ENCODE peak calls at places on chromosomes 16 and 17, in nine cellular contexts. U, I, L, O, C, R, S, H and A are unnamed samples.

GRCh38 chr17:50478391-50479361 is at the start of gene RSAD1:
- DNase-seq in L (peak), C (peak), S (peak), U (peak), R (peak), H (peak), O (peak), I (peak), A (peak)

GRCh38 chr16:19236561-19236960 is 49.0 kb upstream of the CLEC19A start:
- DNase-seq in H (no peak), U (no peak), I (no peak), R (no peak), L (peak), O (no peak), C (no peak), S (no peak), A (no peak)

GRCh38 chr16:77967054-77968035 is 55.0 kb upstream of the CLEC3A start:
- DNase-seq in C (no peak), R (no peak), L (no peak), S (no peak), U (no peak), I (no peak), H (no peak), O (no peak), A (no peak)

GRCh38 chr17:36675250-36675649 is 73.9 kb downstream of the MRM1 start:
- DNase-seq in H (no peak), I (no peak), U (no peak), R (no peak), C (no peak), S (no peak), L (no peak), O (no peak), A (peak)

GRCh38 chr17:61149862-61150362 is 249.7 kb upstream of the TBX2 start:
- DNase-seq in I (peak), S (no peak), H (no peak), L (no peak), R (no peak), C (no peak), O (no peak), U (no peak), A (no peak)

GRCh38 chr16:695355-696089 is 5.3 kb upstream of the WDR24 start:
- DNase-seq in I (no peak), L (no peak), C (peak), H (no peak), U (peak), O (no peak), S (no peak), R (peak), A (no peak)

GRCh38 chr17:17413821-17414220 is 63.0 kb upstream of the MED9 start:
- DNase-seq in C (no peak), H (no peak), U (no peak), R (no peak), S (no peak), O (no peak), L (no peak), I (no peak), A (no peak)

GRCh38 chr16:79175286-79176057 is 425.1 kb downstream of the MAF start:
- DNase-seq in I (no peak), L (no peak), O (no peak), R (no peak), H (no peak), U (no peak), S (no peak), C (no peak), A (no peak)

GRCh38 chr17:726331-726919 is 6.0 kb upstream of the TLCD3A start:
- DNase-seq in R (no peak), C (peak), O (no peak), I (no peak), S (no peak), L (peak), H (no peak), U (no peak), A (no peak)

GRCh38 chr17:44038604-44039007 is 23.8 kb upstream of the TMEM101 start:
- DNase-seq in I (no peak), S (no peak), R (no peak), U (no peak), O (no peak), C (no peak), L (peak), H (no peak), A (no peak)

GRCh38 chr16:69432069-69432468 is 7.7 kb downstream of the CYB5B start:
- DNase-seq in L (no peak), R (no peak), I (no peak), U (no peak), H (no peak), C (no peak), O (no peak), S (no peak), A (no peak)

GRCh38 chr16:56891685-56892084 is 26.7 kb downstream of the SLC12A3 start:
- DNase-seq in O (no peak), H (no peak), L (no peak), C (no peak), S (no peak), U (no peak), I (no peak), R (no peak), A (no peak)

GRCh38 chr16:56888806-56889205 is 23.8 kb downstream of the SLC12A3 start:
- DNase-seq in L (no peak), R (no peak), O (no peak), I (no peak), U (no peak), H (no peak), S (no peak), C (no peak), A (peak)

GRCh38 chr16:56886826-56887225 is 21.8 kb downstream of the SLC12A3 start:
- DNase-seq in R (no peak), L (no peak), H (no peak), S (no peak), O (no peak), U (no peak), I (no peak), C (no peak), A (no peak)

GRCh38 chr16:56886296-56886695 is 21.3 kb downstream of the SLC12A3 start:
- DNase-seq in O (no peak), L (no peak), U (no peak), S (no peak), H (no peak), I (no peak), R (no peak), C (no peak), A (no peak)

DNA sequence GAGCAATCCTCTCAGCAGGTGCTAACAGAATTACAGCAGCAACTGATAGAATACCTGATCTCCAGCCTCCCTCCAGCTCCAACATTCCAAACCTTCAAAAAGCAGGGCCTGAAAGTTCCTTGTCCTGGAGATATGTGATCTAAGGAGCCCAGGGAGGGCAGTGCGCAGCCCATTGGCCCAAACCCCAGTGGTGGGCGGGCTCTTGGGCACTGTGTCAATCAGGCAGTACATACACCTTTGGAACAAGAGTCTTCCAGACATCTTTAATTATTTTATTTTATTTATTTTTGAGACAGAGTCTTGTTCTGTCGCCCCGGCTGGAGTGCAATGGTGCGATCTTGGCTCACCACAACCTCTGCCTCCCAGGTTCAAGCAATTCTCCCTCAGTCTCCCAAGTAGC is 24.2 kb downstream of the SLC12A3 start:
- DNase-seq in I (no peak), S (no peak), C (no peak), O (no peak), L (no peak), R (no peak), U (no peak), H (no peak), A (no peak)
- H3K4me3 ChIP-seq in I (no peak), S (no peak), C (no peak), O (no peak), L (no peak), R (no peak), U (no peak), H (no peak), A (no peak)

DNA sequence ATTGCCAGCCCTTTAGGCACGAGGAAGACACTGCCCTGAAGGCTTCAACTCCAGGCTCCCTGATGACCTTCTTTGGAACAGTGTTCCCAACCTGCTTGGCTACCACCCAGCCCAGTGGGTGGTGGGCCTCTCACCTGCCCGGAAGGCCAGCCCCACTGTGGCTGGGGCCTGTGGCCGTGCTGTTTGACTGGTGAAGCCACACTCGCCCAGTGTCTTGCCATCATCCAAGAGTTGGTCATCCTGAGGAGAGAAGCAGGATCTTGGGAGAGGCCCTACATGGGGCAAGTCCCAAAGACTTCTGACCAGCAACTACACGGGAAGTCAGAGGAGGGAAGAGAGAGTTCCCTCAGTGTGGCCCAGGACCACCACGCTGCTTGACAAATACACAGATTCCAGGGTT is 1.8 kb downstream of the ELOB start:
- DNase-seq in R (no peak), H (no peak), U (no peak), S (no peak), I (no peak), L (no peak), C (no peak), O (no peak), A (no peak)
- H3K4me3 ChIP-seq in R (no peak), H (no peak), U (peak), S (no peak), I (peak), L (no peak), C (no peak), O (no peak), A (no peak)

DNA sequence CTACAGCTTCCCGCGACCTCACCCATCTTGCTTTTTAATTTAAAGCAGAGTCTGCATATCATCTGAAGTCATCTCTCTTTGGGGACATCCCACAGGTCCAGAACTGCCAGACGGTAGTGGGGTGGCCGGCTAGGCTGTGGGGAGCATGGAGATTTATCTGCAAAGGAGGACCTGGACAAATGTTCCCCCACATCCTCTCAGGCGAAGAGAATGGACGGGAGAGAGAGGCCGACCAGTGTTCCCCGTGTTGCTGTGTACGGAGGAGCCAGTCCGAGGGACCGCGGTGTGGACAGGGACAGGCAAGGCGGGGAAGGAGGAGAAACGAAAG is 663 bp upstream of the MT1M start:
- DNase-seq in I (no peak), H (no peak), R (no peak), S (no peak), O (no peak), U (no peak), C (no peak), L (no peak), A (no peak)
- H3K4me3 ChIP-seq in I (peak), H (peak), R (peak), S (peak), O (peak), U (no peak), C (peak), L (peak), A (no peak)

GRCh38 chr17:80474933-80475915 is 1.2 kb downstream of the NPTX1 start:
- DNase-seq in H (no peak), O (no peak), S (no peak), R (no peak), L (no peak), U (no peak), I (no peak), C (no peak), A (no peak)
- H3K4me3 ChIP-seq in H (no peak), O (peak), S (no peak), R (peak), L (no peak), U (no peak), I (peak), C (no peak), A (no peak)

DNA sequence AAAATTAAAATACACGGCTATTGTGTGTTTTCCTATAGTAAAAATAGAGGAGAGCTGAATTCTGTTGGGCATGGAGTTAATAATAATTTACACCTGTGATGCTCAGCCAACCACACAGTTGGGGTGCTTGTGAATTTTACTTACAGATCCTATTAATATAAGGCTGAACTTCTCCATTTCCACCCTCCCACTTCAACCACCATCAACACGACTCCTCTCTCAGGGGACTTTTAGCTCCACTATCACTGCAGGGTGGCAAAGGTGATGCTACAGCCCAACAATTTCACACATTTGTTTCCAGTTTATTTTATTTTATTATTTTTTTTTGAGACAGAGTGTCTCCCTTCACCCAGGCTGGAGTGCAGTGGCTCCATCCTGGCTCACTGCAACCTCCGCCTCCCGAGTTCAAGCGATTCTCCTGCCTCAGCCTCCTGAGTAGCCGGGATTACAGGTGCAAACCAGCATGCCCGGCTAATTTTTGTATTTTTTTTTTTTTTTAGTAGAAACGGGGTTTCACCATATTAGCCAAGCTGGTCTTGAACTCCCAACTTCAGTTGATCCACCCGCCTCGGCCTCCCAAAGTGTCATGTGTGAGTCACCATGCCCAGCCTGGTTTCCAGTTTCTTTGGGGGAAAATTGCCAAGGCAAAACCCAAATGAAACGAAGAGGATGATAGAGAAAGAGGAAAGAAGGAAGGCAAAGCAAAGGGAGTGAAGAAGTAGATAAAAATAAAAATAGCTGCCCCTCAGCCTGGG is 57.9 kb downstream of the GNA13 start:
- DNase-seq in C (no peak), L (no peak), H (no peak), I (no peak), R (no peak), O (no peak), S (no peak), U (no peak), A (no peak)
- H3K4me3 ChIP-seq in C (no peak), L (no peak), H (no peak), I (no peak), R (no peak), O (no peak), S (no peak), U (no peak), A (no peak)